ENCODE peak calls at places on chromosomes 13 and 19, in ten cellular contexts. One of them, this sample, is unnamed.
A peak's percentile ranks its signal among the peaks of the same experiment; 100 is the strongest.

GRCh38 chr19:10421240-10421948 is 1.1 kb downstream of the PDE4A start:
- DNase-seq in cardiac muscle cell: no peak
- DNase-seq in neural crest cell: no peak
- DNase-seq in cardiac fibroblast: no peak
- DNase-seq in D721Med: no peak
- DNase-seq in PC-3: no peak
- DNase-seq in BE2C: no peak
- DNase-seq in endothelial cell: no peak
- DNase-seq in GM13977: no peak
- DNase-seq in H9: no peak
- DNase-seq in this sample: no peak

GRCh38 chr13:47190696-47191095 is 293.8 kb upstream of the HTR2A start:
- DNase-seq in BE2C: no peak
- DNase-seq in cardiac muscle cell: no peak
- DNase-seq in H9: no peak
- DNase-seq in GM13977: no peak
- DNase-seq in D721Med: no peak
- DNase-seq in PC-3: no peak
- DNase-seq in neural crest cell: no peak
- DNase-seq in endothelial cell: no peak
- DNase-seq in cardiac fibroblast: no peak
- DNase-seq in this sample: no peak

GRCh38 chr19:35004517-35005255 is 4.6 kb downstream of the GRAMD1A start:
- DNase-seq in cardiac muscle cell: no peak
- DNase-seq in GM13977: no peak
- DNase-seq in H9: no peak
- DNase-seq in BE2C: no peak
- DNase-seq in endothelial cell: no peak
- DNase-seq in cardiac fibroblast: no peak
- DNase-seq in PC-3: no peak
- DNase-seq in neural crest cell: no peak
- DNase-seq in D721Med: no peak
- DNase-seq in this sample: no peak

GRCh38 chr13:20439261-20439660 is 86.4 kb downstream of the CRYL1 start:
- DNase-seq in BE2C: no peak
- DNase-seq in endothelial cell: no peak
- DNase-seq in cardiac muscle cell: peak; percentile 52
- DNase-seq in PC-3: no peak
- DNase-seq in cardiac fibroblast: peak; percentile 34
- DNase-seq in neural crest cell: no peak
- DNase-seq in GM13977: no peak
- DNase-seq in D721Med: no peak
- DNase-seq in H9: no peak
- DNase-seq in this sample: no peak

GRCh38 chr13:101417043-101417406 is 717 bp upstream of the NALCN start:
- DNase-seq in cardiac fibroblast: peak; percentile 70
- DNase-seq in cardiac muscle cell: peak; percentile 65
- DNase-seq in D721Med: no peak
- DNase-seq in endothelial cell: no peak
- DNase-seq in neural crest cell: no peak
- DNase-seq in GM13977: no peak
- DNase-seq in BE2C: peak; percentile 49
- DNase-seq in PC-3: peak; percentile 91
- DNase-seq in H9: no peak
- DNase-seq in this sample: no peak

GRCh38 chr19:3977242-3978143 is 6.6 kb upstream of the DAPK3 start:
- DNase-seq in D721Med: no peak
- DNase-seq in GM13977: no peak
- DNase-seq in neural crest cell: no peak
- DNase-seq in PC-3: no peak
- DNase-seq in endothelial cell: no peak
- DNase-seq in H9: peak; percentile 59
- DNase-seq in cardiac fibroblast: no peak
- DNase-seq in BE2C: peak; percentile 50
- DNase-seq in cardiac muscle cell: no peak
- DNase-seq in this sample: no peak

GRCh38 chr13:100235311-100235901 is 146.5 kb downstream of the PCCA start:
- DNase-seq in cardiac muscle cell: peak; percentile 66
- DNase-seq in PC-3: peak; percentile 63
- DNase-seq in BE2C: peak; percentile 17
- DNase-seq in endothelial cell: peak; percentile 20
- DNase-seq in neural crest cell: peak; percentile 29
- DNase-seq in GM13977: peak; percentile 55
- DNase-seq in cardiac fibroblast: peak; percentile 82
- DNase-seq in D721Med: no peak
- DNase-seq in H9: no peak
- DNase-seq in this sample: peak; percentile 40

GRCh38 chr13:111370570-111371150 is 50.2 kb downstream of the TEX29 start:
- DNase-seq in GM13977: no peak
- DNase-seq in cardiac muscle cell: no peak
- DNase-seq in neural crest cell: no peak
- DNase-seq in D721Med: no peak
- DNase-seq in BE2C: no peak
- DNase-seq in PC-3: no peak
- DNase-seq in endothelial cell: no peak
- DNase-seq in cardiac fibroblast: no peak
- DNase-seq in H9: no peak
- DNase-seq in this sample: no peak

GRCh38 chr13:48222358-48223015 is 10.5 kb upstream of the ITM2B start:
- DNase-seq in H9: no peak
- DNase-seq in BE2C: no peak
- DNase-seq in endothelial cell: no peak
- DNase-seq in neural crest cell: no peak
- DNase-seq in cardiac fibroblast: peak; percentile 85
- DNase-seq in GM13977: no peak
- DNase-seq in cardiac muscle cell: peak; percentile 81
- DNase-seq in D721Med: no peak
- DNase-seq in PC-3: no peak
- DNase-seq in this sample: no peak

GRCh38 chr13:95296326-95296939 is 4.8 kb downstream of the ABCC4 start:
- DNase-seq in cardiac muscle cell: peak; percentile 25
- DNase-seq in PC-3: peak; percentile 54
- DNase-seq in neural crest cell: peak; percentile 23
- DNase-seq in GM13977: no peak
- DNase-seq in H9: peak; percentile 74
- DNase-seq in cardiac fibroblast: peak; percentile 29
- DNase-seq in endothelial cell: peak; percentile 68
- DNase-seq in D721Med: peak; percentile 41
- DNase-seq in BE2C: peak; percentile 48
- DNase-seq in this sample: peak; percentile 81

GRCh38 chr19:4405977-4406376 is 3.5 kb downstream of the CHAF1A start:
- DNase-seq in neural crest cell: no peak
- DNase-seq in GM13977: no peak
- DNase-seq in H9: peak; percentile 13
- DNase-seq in endothelial cell: no peak
- DNase-seq in BE2C: no peak
- DNase-seq in D721Med: no peak
- DNase-seq in cardiac fibroblast: no peak
- DNase-seq in cardiac muscle cell: no peak
- DNase-seq in PC-3: no peak
- DNase-seq in this sample: no peak

GRCh38 chr19:1069009-1069779 is 2.2 kb downstream of the ARHGAP45 start:
- DNase-seq in neural crest cell: no peak
- DNase-seq in D721Med: no peak
- DNase-seq in H9: no peak
- DNase-seq in cardiac muscle cell: no peak
- DNase-seq in BE2C: no peak
- DNase-seq in GM13977: peak; percentile 61
- DNase-seq in endothelial cell: no peak
- DNase-seq in cardiac fibroblast: no peak
- DNase-seq in PC-3: no peak
- DNase-seq in this sample: no peak

GRCh38 chr19:14473073-14473790 is 1.9 kb downstream of the PTGER1 start:
- DNase-seq in BE2C: no peak
- DNase-seq in endothelial cell: no peak
- DNase-seq in H9: peak; percentile 66
- DNase-seq in cardiac muscle cell: peak; percentile 39
- DNase-seq in D721Med: no peak
- DNase-seq in cardiac fibroblast: no peak
- DNase-seq in neural crest cell: no peak
- DNase-seq in GM13977: peak; percentile 66
- DNase-seq in PC-3: no peak
- DNase-seq in this sample: no peak
- TF ChIP-seq CTCF in BE2C: no peak
- TF ChIP-seq CTCF in endothelial cell: no peak
- TF ChIP-seq CTCF in H9: no peak
- TF ChIP-seq CTCF in cardiac muscle cell: no peak
- TF ChIP-seq CTCF in D721Med: no peak
- TF ChIP-seq CTCF in cardiac fibroblast: no peak
- TF ChIP-seq CTCF in neural crest cell: no peak
- TF ChIP-seq CTCF in GM13977: peak; percentile 13
- TF ChIP-seq CTCF in PC-3: no peak
- TF ChIP-seq CTCF in this sample: no peak

DNA sequence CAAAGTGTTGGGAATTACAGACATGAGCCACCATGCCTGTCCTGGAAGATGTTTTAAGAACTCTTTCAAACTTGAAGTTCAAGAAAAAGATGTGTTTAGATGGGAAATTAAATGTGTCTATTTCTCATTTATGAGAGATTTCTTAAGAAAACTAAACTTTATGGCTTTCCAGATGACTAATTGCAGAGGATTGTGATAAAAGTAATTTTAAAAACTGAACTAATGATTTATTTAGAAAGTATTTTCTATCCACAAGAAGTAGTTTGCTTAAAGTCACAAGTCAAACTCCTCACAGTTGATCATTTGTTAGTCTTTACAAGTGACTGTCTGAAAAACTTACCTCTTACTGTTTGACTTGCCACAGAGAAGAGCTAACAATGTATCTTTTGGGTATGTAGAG is 89.6 kb upstream of the SPRY2 start:
- DNase-seq in GM13977: no peak
- DNase-seq in BE2C: no peak
- DNase-seq in PC-3: peak; percentile 13
- DNase-seq in D721Med: no peak
- DNase-seq in neural crest cell: no peak
- DNase-seq in cardiac fibroblast: peak; percentile 29
- DNase-seq in endothelial cell: no peak
- DNase-seq in H9: no peak
- DNase-seq in cardiac muscle cell: no peak
- DNase-seq in this sample: no peak
- TF ChIP-seq CTCF in GM13977: no peak
- TF ChIP-seq CTCF in BE2C: no peak
- TF ChIP-seq CTCF in PC-3: no peak
- TF ChIP-seq CTCF in D721Med: no peak
- TF ChIP-seq CTCF in neural crest cell: no peak
- TF ChIP-seq CTCF in cardiac fibroblast: no peak
- TF ChIP-seq CTCF in endothelial cell: no peak
- TF ChIP-seq CTCF in H9: no peak
- TF ChIP-seq CTCF in cardiac muscle cell: no peak
- TF ChIP-seq CTCF in this sample: no peak

DNA sequence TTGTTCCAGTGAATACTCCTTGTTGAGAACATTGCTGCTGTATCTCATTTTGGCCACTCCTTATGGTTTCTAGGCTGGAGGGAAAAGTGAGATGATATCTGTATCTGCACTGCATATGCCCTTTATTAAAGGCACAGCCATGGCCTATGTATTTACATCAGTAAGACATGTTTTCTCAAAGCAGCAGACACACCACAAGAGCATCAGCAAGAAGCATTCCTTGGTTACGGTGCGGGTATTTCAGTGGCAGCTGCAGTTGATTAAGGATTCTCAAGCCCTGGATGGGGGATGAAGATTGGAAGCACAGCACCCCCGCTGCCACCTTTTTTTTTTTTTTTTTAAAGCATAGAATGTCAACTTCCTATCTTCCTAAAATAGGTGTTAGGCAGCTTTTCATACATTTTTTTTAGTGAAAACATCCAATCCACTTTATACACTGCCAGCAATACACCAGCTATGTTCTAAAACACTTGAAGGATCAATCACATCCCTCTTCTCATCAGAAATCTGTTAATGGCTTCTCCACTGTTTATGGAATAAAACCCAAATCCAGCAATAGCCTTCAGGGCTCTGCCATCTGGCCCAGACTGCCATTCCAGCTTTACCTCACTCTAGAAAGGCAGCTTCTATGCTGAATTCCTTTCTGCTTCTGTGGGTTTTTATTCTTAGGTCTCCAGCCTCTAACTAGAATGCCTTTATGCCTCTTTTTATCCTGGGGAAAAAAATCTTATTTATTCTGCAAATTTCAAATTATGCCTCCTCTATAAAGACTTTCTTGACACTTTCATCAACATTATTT is 331.0 kb downstream of the DNAJC15 start:
- DNase-seq in neural crest cell: no peak
- DNase-seq in BE2C: no peak
- DNase-seq in PC-3: no peak
- DNase-seq in D721Med: no peak
- DNase-seq in GM13977: no peak
- DNase-seq in endothelial cell: no peak
- DNase-seq in H9: no peak
- DNase-seq in cardiac fibroblast: no peak
- DNase-seq in cardiac muscle cell: no peak
- DNase-seq in this sample: no peak
- TF ChIP-seq CTCF in neural crest cell: no peak
- TF ChIP-seq CTCF in BE2C: no peak
- TF ChIP-seq CTCF in PC-3: no peak
- TF ChIP-seq CTCF in D721Med: no peak
- TF ChIP-seq CTCF in GM13977: no peak
- TF ChIP-seq CTCF in endothelial cell: no peak
- TF ChIP-seq CTCF in H9: no peak
- TF ChIP-seq CTCF in cardiac fibroblast: no peak
- TF ChIP-seq CTCF in cardiac muscle cell: no peak
- TF ChIP-seq CTCF in this sample: no peak

GRCh38 chr19:51714848-51715247 is 8.9 kb downstream of the HAS1 start:
- DNase-seq in endothelial cell: no peak
- DNase-seq in cardiac fibroblast: peak; percentile 79
- DNase-seq in PC-3: no peak
- DNase-seq in GM13977: no peak
- DNase-seq in D721Med: no peak
- DNase-seq in BE2C: no peak
- DNase-seq in neural crest cell: no peak
- DNase-seq in cardiac muscle cell: peak; percentile 42
- DNase-seq in H9: no peak
- DNase-seq in this sample: no peak

GRCh38 chr19:51710163-51710562 is 13.6 kb downstream of the HAS1 start:
- DNase-seq in GM13977: no peak
- DNase-seq in cardiac fibroblast: peak; percentile 63
- DNase-seq in endothelial cell: no peak
- DNase-seq in cardiac muscle cell: peak; percentile 40
- DNase-seq in H9: no peak
- DNase-seq in D721Med: no peak
- DNase-seq in neural crest cell: no peak
- DNase-seq in PC-3: no peak
- DNase-seq in BE2C: no peak
- DNase-seq in this sample: no peak

GRCh38 chr19:51711702-51712101 is 12.1 kb downstream of the HAS1 start:
- DNase-seq in GM13977: no peak
- DNase-seq in BE2C: no peak
- DNase-seq in PC-3: no peak
- DNase-seq in cardiac muscle cell: no peak
- DNase-seq in cardiac fibroblast: no peak
- DNase-seq in D721Med: no peak
- DNase-seq in neural crest cell: no peak
- DNase-seq in endothelial cell: no peak
- DNase-seq in H9: no peak
- DNase-seq in this sample: no peak

GRCh38 chr19:51713319-51714285 is 10.2 kb downstream of the HAS1 start:
- DNase-seq in BE2C: no peak
- DNase-seq in PC-3: no peak
- DNase-seq in H9: no peak
- DNase-seq in neural crest cell: no peak
- DNase-seq in GM13977: no peak
- DNase-seq in endothelial cell: no peak
- DNase-seq in cardiac muscle cell: no peak
- DNase-seq in D721Med: no peak
- DNase-seq in cardiac fibroblast: no peak
- DNase-seq in this sample: no peak

GRCh38 chr19:51712461-51713081 is 11.2 kb downstream of the HAS1 start:
- DNase-seq in cardiac fibroblast: peak; percentile 65
- DNase-seq in D721Med: no peak
- DNase-seq in H9: peak; percentile 78
- DNase-seq in neural crest cell: no peak
- DNase-seq in BE2C: no peak
- DNase-seq in PC-3: peak; percentile 85
- DNase-seq in endothelial cell: peak; percentile 38
- DNase-seq in cardiac muscle cell: peak; percentile 71
- DNase-seq in GM13977: peak; percentile 76
- DNase-seq in this sample: peak; percentile 62
- TF ChIP-seq CTCF in cardiac fibroblast: peak; percentile 55
- TF ChIP-seq CTCF in D721Med: peak; percentile 23
- TF ChIP-seq CTCF in H9: peak; percentile 76
- TF ChIP-seq CTCF in neural crest cell: peak; percentile 58
- TF ChIP-seq CTCF in BE2C: peak; percentile 34
- TF ChIP-seq CTCF in PC-3: peak; percentile 90
- TF ChIP-seq CTCF in endothelial cell: peak; percentile 49
- TF ChIP-seq CTCF in cardiac muscle cell: peak; percentile 43
- TF ChIP-seq CTCF in GM13977: peak; percentile 65
- TF ChIP-seq CTCF in this sample: peak; percentile 70